ENCODE peak calls at places on chromosomes 7 and 10, in six cellular contexts. One of them, this sample, is unnamed.

GRCh38 chr10:33594475-33594874 is 260.0 kb upstream of the NRP1 start:
- DNase-seq in fibroblast of pulmonary artery: no peak
- DNase-seq in GM23248: no peak
- DNase-seq in NCI-H748 treated with DMSO at 0.1 percent for 48 hours: no peak
- DNase-seq in coronary artery: no peak
- DNase-seq in AG08395: no peak
- DNase-seq in this sample: no peak

GRCh38 chr7:11951909-11952308 is 119.9 kb upstream of the THSD7A start:
- DNase-seq in fibroblast of pulmonary artery: no peak
- DNase-seq in GM23248: no peak
- DNase-seq in NCI-H748 treated with DMSO at 0.1 percent for 48 hours: no peak
- DNase-seq in coronary artery: no peak
- DNase-seq in AG08395: no peak
- DNase-seq in this sample: no peak

GRCh38 chr10:5582736-5583135 is 58.0 kb downstream of the CALML3 start:
- DNase-seq in fibroblast of pulmonary artery: no peak
- DNase-seq in GM23248: no peak
- DNase-seq in NCI-H748 treated with DMSO at 0.1 percent for 48 hours: no peak
- DNase-seq in coronary artery: no peak
- DNase-seq in AG08395: no peak
- DNase-seq in this sample: no peak

GRCh38 chr7:29871787-29872398 is 65.6 kb downstream of the WIPF3 start:
- DNase-seq in fibroblast of pulmonary artery: peak
- DNase-seq in GM23248: peak
- DNase-seq in NCI-H748 treated with DMSO at 0.1 percent for 48 hours: no peak
- DNase-seq in coronary artery: no peak
- DNase-seq in AG08395: peak
- DNase-seq in this sample: peak

GRCh38 chr10:44981172-44982113 is 2.8 kb upstream of the DEPP1 start:
- DNase-seq in fibroblast of pulmonary artery: peak
- DNase-seq in GM23248: peak
- DNase-seq in NCI-H748 treated with DMSO at 0.1 percent for 48 hours: no peak
- DNase-seq in coronary artery: no peak
- DNase-seq in AG08395: peak
- DNase-seq in this sample: peak

GRCh38 chr10:76621886-76622620 is 1015.6 kb downstream of the KCNMA1 start:
- DNase-seq in fibroblast of pulmonary artery: no peak
- DNase-seq in GM23248: peak
- DNase-seq in NCI-H748 treated with DMSO at 0.1 percent for 48 hours: no peak
- DNase-seq in coronary artery: no peak
- DNase-seq in AG08395: no peak
- DNase-seq in this sample: peak

GRCh38 chr7:123209786-123210185 is 10.0 kb upstream of the SLC13A1 start:
- DNase-seq in fibroblast of pulmonary artery: peak
- DNase-seq in GM23248: no peak
- DNase-seq in NCI-H748 treated with DMSO at 0.1 percent for 48 hours: no peak
- DNase-seq in coronary artery: no peak
- DNase-seq in AG08395: no peak
- DNase-seq in this sample: no peak

GRCh38 chr10:11863353-11864105 is 40.4 kb downstream of the PROSER2 start:
- DNase-seq in fibroblast of pulmonary artery: no peak
- DNase-seq in GM23248: no peak
- DNase-seq in NCI-H748 treated with DMSO at 0.1 percent for 48 hours: no peak
- DNase-seq in coronary artery: no peak
- DNase-seq in AG08395: no peak
- DNase-seq in this sample: peak